ENCODE peak calls at places on chromosomes 3 and 15, in ten cellular contexts. One of them, this sample, is unnamed. For H3K36me3, the result is how much of the 10 kb centered on the place peaks cover.

GRCh38 chr3:175163686-175164085 is 304.6 kb downstream of the NAALADL2 start:
- DNase-seq in uterus: no peak
- DNase-seq in stomach: no peak
- DNase-seq in heart left ventricle: no peak
- DNase-seq in prostate gland: no peak
- DNase-seq in esophagus squamous epithelium: no peak
- DNase-seq in body of pancreas: no peak
- DNase-seq in breast epithelium: no peak
- DNase-seq in IMR-90: no peak
- DNase-seq in tibial nerve: no peak
- DNase-seq in this sample: no peak

GRCh38 chr3:43624619-43625305 is 3.0 kb upstream of the ANO10 start:
- DNase-seq in prostate gland: no peak
- DNase-seq in tibial nerve: no peak
- DNase-seq in uterus: no peak
- DNase-seq in IMR-90: no peak
- DNase-seq in breast epithelium: no peak
- DNase-seq in heart left ventricle: no peak
- DNase-seq in esophagus squamous epithelium: no peak
- DNase-seq in stomach: no peak
- DNase-seq in body of pancreas: no peak
- DNase-seq in this sample: no peak

GRCh38 chr3:45966969-45967640 is 23.8 kb downstream of the CXCR6 start:
- DNase-seq in esophagus squamous epithelium: no peak
- DNase-seq in heart left ventricle: peak
- DNase-seq in prostate gland: no peak
- DNase-seq in body of pancreas: no peak
- DNase-seq in stomach: no peak
- DNase-seq in IMR-90: no peak
- DNase-seq in breast epithelium: no peak
- DNase-seq in tibial nerve: no peak
- DNase-seq in uterus: no peak
- DNase-seq in this sample: no peak

GRCh38 chr3:112643621-112644236 is 2.8 kb upstream of the CCDC80 start:
- DNase-seq in breast epithelium: no peak
- DNase-seq in heart left ventricle: no peak
- DNase-seq in body of pancreas: no peak
- DNase-seq in stomach: no peak
- DNase-seq in IMR-90: no peak
- DNase-seq in esophagus squamous epithelium: no peak
- DNase-seq in prostate gland: no peak
- DNase-seq in uterus: no peak
- DNase-seq in tibial nerve: no peak
- DNase-seq in this sample: no peak

GRCh38 chr15:63487076-63487757 is 17.2 kb upstream of the USP3 start:
- DNase-seq in uterus: peak
- DNase-seq in breast epithelium: peak
- DNase-seq in esophagus squamous epithelium: peak
- DNase-seq in tibial nerve: peak
- DNase-seq in IMR-90: peak
- DNase-seq in stomach: peak
- DNase-seq in body of pancreas: peak
- DNase-seq in prostate gland: peak
- DNase-seq in heart left ventricle: peak
- DNase-seq in this sample: peak

GRCh38 chr3:17473761-17474160 is 268.7 kb downstream of the TBC1D5 start:
- DNase-seq in heart left ventricle: no peak
- DNase-seq in uterus: no peak
- DNase-seq in esophagus squamous epithelium: no peak
- DNase-seq in tibial nerve: no peak
- DNase-seq in IMR-90: peak
- DNase-seq in stomach: no peak
- DNase-seq in breast epithelium: no peak
- DNase-seq in body of pancreas: no peak
- DNase-seq in prostate gland: no peak
- DNase-seq in this sample: no peak

GRCh38 chr3:123636431-123636841 is 51.6 kb upstream of the HACD2 start:
- DNase-seq in IMR-90: no peak
- DNase-seq in body of pancreas: peak
- DNase-seq in prostate gland: no peak
- DNase-seq in tibial nerve: no peak
- DNase-seq in breast epithelium: no peak
- DNase-seq in heart left ventricle: no peak
- DNase-seq in stomach: no peak
- DNase-seq in esophagus squamous epithelium: no peak
- DNase-seq in uterus: no peak
- DNase-seq in this sample: no peak

GRCh38 chr15:67085237-67085817 is 19.9 kb downstream of the SMAD3 start:
- DNase-seq in esophagus squamous epithelium: no peak
- DNase-seq in body of pancreas: no peak
- DNase-seq in stomach: no peak
- DNase-seq in IMR-90: no peak
- DNase-seq in tibial nerve: no peak
- DNase-seq in heart left ventricle: no peak
- DNase-seq in prostate gland: no peak
- DNase-seq in breast epithelium: no peak
- DNase-seq in uterus: no peak
- DNase-seq in this sample: no peak

GRCh38 chr15:66600240-66600627 is 34.4 kb upstream of the LCTL start:
- DNase-seq in heart left ventricle: no peak
- DNase-seq in stomach: no peak
- DNase-seq in tibial nerve: no peak
- DNase-seq in body of pancreas: no peak
- DNase-seq in uterus: no peak
- DNase-seq in breast epithelium: no peak
- DNase-seq in IMR-90: no peak
- DNase-seq in esophagus squamous epithelium: no peak
- DNase-seq in prostate gland: no peak
- DNase-seq in this sample: no peak

GRCh38 chr15:27796405-27797085 is 302.6 kb downstream of the OCA2 start:
- DNase-seq in prostate gland: no peak
- DNase-seq in uterus: no peak
- DNase-seq in heart left ventricle: no peak
- DNase-seq in IMR-90: no peak
- DNase-seq in stomach: no peak
- DNase-seq in body of pancreas: no peak
- DNase-seq in breast epithelium: no peak
- DNase-seq in esophagus squamous epithelium: no peak
- DNase-seq in tibial nerve: no peak
- DNase-seq in this sample: peak

GRCh38 chr3:45043715-45044299 is 17.7 kb downstream of the CLEC3B start:
- DNase-seq in esophagus squamous epithelium: no peak
- DNase-seq in uterus: no peak
- DNase-seq in body of pancreas: no peak
- DNase-seq in IMR-90: peak
- DNase-seq in stomach: no peak
- DNase-seq in heart left ventricle: no peak
- DNase-seq in prostate gland: no peak
- DNase-seq in breast epithelium: no peak
- DNase-seq in tibial nerve: no peak
- DNase-seq in this sample: no peak

GRCh38 chr3:55483196-55484095 is 3.7 kb downstream of the WNT5A start:
- DNase-seq in body of pancreas: no peak
- DNase-seq in breast epithelium: no peak
- DNase-seq in prostate gland: no peak
- DNase-seq in uterus: no peak
- DNase-seq in stomach: no peak
- DNase-seq in esophagus squamous epithelium: no peak
- DNase-seq in IMR-90: no peak
- DNase-seq in heart left ventricle: no peak
- DNase-seq in tibial nerve: no peak
- DNase-seq in this sample: no peak

GRCh38 chr3:174408310-174408709 is 450.8 kb upstream of the NAALADL2 start:
- DNase-seq in body of pancreas: no peak
- DNase-seq in breast epithelium: no peak
- DNase-seq in uterus: no peak
- DNase-seq in tibial nerve: no peak
- DNase-seq in prostate gland: no peak
- DNase-seq in IMR-90: peak
- DNase-seq in esophagus squamous epithelium: no peak
- DNase-seq in stomach: no peak
- DNase-seq in heart left ventricle: no peak
- DNase-seq in this sample: no peak

GRCh38 chr15:77028451-77029165 is 33.7 kb downstream of the PSTPIP1 start:
- DNase-seq in IMR-90: no peak
- DNase-seq in prostate gland: no peak
- DNase-seq in stomach: peak
- DNase-seq in heart left ventricle: no peak
- DNase-seq in esophagus squamous epithelium: no peak
- DNase-seq in uterus: no peak
- DNase-seq in tibial nerve: no peak
- DNase-seq in breast epithelium: peak
- DNase-seq in body of pancreas: no peak
- DNase-seq in this sample: no peak

GRCh38 chr3:31577232-31577631 is 44.5 kb downstream of the STT3B start:
- DNase-seq in tibial nerve: no peak
- DNase-seq in body of pancreas: no peak
- DNase-seq in prostate gland: no peak
- DNase-seq in breast epithelium: no peak
- DNase-seq in esophagus squamous epithelium: no peak
- DNase-seq in IMR-90: no peak
- DNase-seq in stomach: no peak
- DNase-seq in heart left ventricle: no peak
- DNase-seq in uterus: no peak
- DNase-seq in this sample: no peak

GRCh38 chr3:153219147-153219546 is 57.1 kb downstream of the RAP2B start:
- DNase-seq in body of pancreas: no peak
- DNase-seq in IMR-90: peak
- DNase-seq in heart left ventricle: no peak
- DNase-seq in breast epithelium: no peak
- DNase-seq in esophagus squamous epithelium: no peak
- DNase-seq in tibial nerve: no peak
- DNase-seq in prostate gland: no peak
- DNase-seq in stomach: no peak
- DNase-seq in uterus: no peak
- DNase-seq in this sample: no peak

GRCh38 chr3:129195731-129196256 is 12.1 kb upstream of the CNBP start:
- DNase-seq in IMR-90: peak
- DNase-seq in stomach: no peak
- DNase-seq in heart left ventricle: peak
- DNase-seq in tibial nerve: peak
- DNase-seq in esophagus squamous epithelium: no peak
- DNase-seq in body of pancreas: peak
- DNase-seq in prostate gland: peak
- DNase-seq in uterus: peak
- DNase-seq in breast epithelium: no peak
- DNase-seq in this sample: no peak

GRCh38 chr3:33385423-33385822 is 54.8 kb downstream of the UBP1 start:
- DNase-seq in uterus: no peak
- DNase-seq in IMR-90: peak
- DNase-seq in esophagus squamous epithelium: no peak
- DNase-seq in breast epithelium: no peak
- DNase-seq in body of pancreas: no peak
- DNase-seq in prostate gland: no peak
- DNase-seq in tibial nerve: no peak
- DNase-seq in heart left ventricle: no peak
- DNase-seq in stomach: no peak
- DNase-seq in this sample: no peak

GRCh38 chr3:49623071-49623470 is 51.1 kb upstream of the APEH start:
- DNase-seq in esophagus squamous epithelium: no peak
- DNase-seq in stomach: no peak
- DNase-seq in IMR-90: no peak
- DNase-seq in body of pancreas: no peak
- DNase-seq in heart left ventricle: no peak
- DNase-seq in breast epithelium: no peak
- DNase-seq in prostate gland: no peak
- DNase-seq in uterus: no peak
- DNase-seq in tibial nerve: no peak
- DNase-seq in this sample: no peak
- TF ChIP-seq POLR2A in esophagus squamous epithelium: no peak
- TF ChIP-seq POLR2A in stomach: no peak
- TF ChIP-seq POLR2A in IMR-90: no peak
- TF ChIP-seq POLR2A in body of pancreas: no peak
- TF ChIP-seq POLR2A in heart left ventricle: no peak
- TF ChIP-seq POLR2A in breast epithelium: no peak
- TF ChIP-seq POLR2A in prostate gland: no peak
- TF ChIP-seq POLR2A in uterus: no peak
- TF ChIP-seq POLR2A in tibial nerve: no peak
- TF ChIP-seq POLR2A in this sample: no peak

GRCh38 chr3:4472312-4472711 is 5.2 kb upstream of the SUMF1 start:
- DNase-seq in prostate gland: no peak
- DNase-seq in IMR-90: no peak
- DNase-seq in esophagus squamous epithelium: no peak
- DNase-seq in breast epithelium: no peak
- DNase-seq in heart left ventricle: no peak
- DNase-seq in uterus: no peak
- DNase-seq in tibial nerve: no peak
- DNase-seq in body of pancreas: no peak
- DNase-seq in stomach: no peak
- DNase-seq in this sample: no peak
- H3K36me3 ChIP-seq in prostate gland: under half
- H3K36me3 ChIP-seq in IMR-90: under half
- H3K36me3 ChIP-seq in esophagus squamous epithelium: under half
- H3K36me3 ChIP-seq in breast epithelium: under half
- H3K36me3 ChIP-seq in heart left ventricle: under half
- H3K36me3 ChIP-seq in uterus: under half
- H3K36me3 ChIP-seq in tibial nerve: under half
- H3K36me3 ChIP-seq in body of pancreas: under half
- H3K36me3 ChIP-seq in stomach: under half
- H3K36me3 ChIP-seq in this sample: under half

GRCh38 chr15:45221053-45221599 is 30.9 kb upstream of the SLC28A2 start:
- DNase-seq in body of pancreas: no peak
- DNase-seq in heart left ventricle: no peak
- DNase-seq in IMR-90: no peak
- DNase-seq in stomach: no peak
- DNase-seq in tibial nerve: no peak
- DNase-seq in breast epithelium: no peak
- DNase-seq in prostate gland: no peak
- DNase-seq in uterus: no peak
- DNase-seq in esophagus squamous epithelium: no peak
- DNase-seq in this sample: no peak

GRCh38 chr15:45225506-45226273 is 26.3 kb upstream of the SLC28A2 start:
- DNase-seq in breast epithelium: no peak
- DNase-seq in tibial nerve: no peak
- DNase-seq in prostate gland: no peak
- DNase-seq in stomach: no peak
- DNase-seq in body of pancreas: no peak
- DNase-seq in esophagus squamous epithelium: no peak
- DNase-seq in heart left ventricle: no peak
- DNase-seq in IMR-90: no peak
- DNase-seq in uterus: no peak
- DNase-seq in this sample: no peak

GRCh38 chr15:45224596-45225217 is 27.3 kb upstream of the SLC28A2 start:
- DNase-seq in esophagus squamous epithelium: no peak
- DNase-seq in heart left ventricle: no peak
- DNase-seq in stomach: no peak
- DNase-seq in prostate gland: no peak
- DNase-seq in IMR-90: no peak
- DNase-seq in body of pancreas: no peak
- DNase-seq in uterus: no peak
- DNase-seq in breast epithelium: no peak
- DNase-seq in tibial nerve: no peak
- DNase-seq in this sample: no peak

GRCh38 chr15:45221967-45222366 is 30.1 kb upstream of the SLC28A2 start:
- DNase-seq in uterus: no peak
- DNase-seq in stomach: no peak
- DNase-seq in breast epithelium: no peak
- DNase-seq in tibial nerve: no peak
- DNase-seq in esophagus squamous epithelium: no peak
- DNase-seq in heart left ventricle: no peak
- DNase-seq in body of pancreas: no peak
- DNase-seq in IMR-90: no peak
- DNase-seq in prostate gland: no peak
- DNase-seq in this sample: no peak
- TF ChIP-seq CTCF in uterus: no peak
- TF ChIP-seq CTCF in stomach: no peak
- TF ChIP-seq CTCF in breast epithelium: no peak
- TF ChIP-seq CTCF in tibial nerve: no peak
- TF ChIP-seq CTCF in esophagus squamous epithelium: no peak
- TF ChIP-seq CTCF in heart left ventricle: no peak
- TF ChIP-seq CTCF in body of pancreas: no peak
- TF ChIP-seq CTCF in IMR-90: no peak
- TF ChIP-seq CTCF in prostate gland: no peak
- TF ChIP-seq CTCF in this sample: no peak

GRCh38 chr3:119240582-119241434 is at the start of gene B4GALT4:
- DNase-seq in stomach: peak
- DNase-seq in esophagus squamous epithelium: peak
- DNase-seq in tibial nerve: peak
- DNase-seq in IMR-90: peak
- DNase-seq in breast epithelium: peak
- DNase-seq in uterus: peak
- DNase-seq in body of pancreas: peak
- DNase-seq in heart left ventricle: peak
- DNase-seq in prostate gland: peak
- DNase-seq in this sample: peak
- TF ChIP-seq POLR2A in stomach: no peak
- TF ChIP-seq POLR2A in esophagus squamous epithelium: no peak
- TF ChIP-seq POLR2A in tibial nerve: peak
- TF ChIP-seq POLR2A in IMR-90: peak
- TF ChIP-seq POLR2A in breast epithelium: peak
- TF ChIP-seq POLR2A in uterus: peak
- TF ChIP-seq POLR2A in body of pancreas: peak
- TF ChIP-seq POLR2A in heart left ventricle: peak
- TF ChIP-seq POLR2A in prostate gland: peak
- TF ChIP-seq POLR2A in this sample: peak

This sample was measured in esophagus muscularis mucosa.